ENCODE peak calls at places on chromosome X, in four cellular contexts. B is cardiac fibroblast, R is sigmoid colon, J is HCT116. X is an unnamed sample.

GRCh38 chrX:146224442-146224841 is 406.8 kb downstream of the SLITRK2 start:
- DNase-seq in B (no peak), R (no peak), J (no peak), X (no peak)

GRCh38 chrX:24221872-24222271 is 72.3 kb downstream of the ZFX start:
- DNase-seq in J (no peak), B (no peak), R (no peak), X (no peak)

GRCh38 chrX:43682726-43683125 is 26.6 kb downstream of the MAOA start:
- DNase-seq in J (no peak), B (no peak), R (no peak), X (no peak)

GRCh38 chrX:151966236-151966635 is 8.2 kb downstream of the GABRE start:
- DNase-seq in R (no peak), B (no peak), J (no peak), X (no peak)

GRCh38 chrX:75365243-75365975 is 91.5 kb downstream of the UPRT start:
- DNase-seq in J (no peak), B (peak; percentile 1), R (no peak), X (no peak)

GRCh38 chrX:126272795-126273497 is 106.9 kb upstream of the DCAF12L2 start:
- DNase-seq in J (no peak), B (no peak), R (no peak), X (no peak)

GRCh38 chrX:11319689-11320302 is 26.6 kb downstream of the AMELX start:
- DNase-seq in B (peak; percentile 12), R (no peak), J (no peak), X (no peak)

GRCh38 chrX:109384569-109385174 is 97.2 kb downstream of the GUCY2F start:
- DNase-seq in B (peak; percentile 54), J (no peak), R (no peak), X (peak; percentile 5)

GRCh38 chrX:24145340-24146186 is 4.0 kb upstream of the ZFX start:
- DNase-seq in J (no peak), R (no peak), B (peak; percentile 69), X (peak; percentile 53)

GRCh38 chrX:45765726-45766125 is 565.0 kb upstream of the DIPK2B start:
- DNase-seq in J (no peak), B (peak; percentile 22), R (no peak), X (no peak)

GRCh38 chrX:44903107-44903506 is 30.1 kb downstream of the KDM6A start:
- DNase-seq in R (no peak), B (peak; percentile 81), J (peak; percentile 33), X (peak; percentile 4)

GRCh38 chrX:56232221-56233082 is at the start of gene KLF8:
- DNase-seq in R (peak; percentile 76), B (peak; percentile 14), J (peak; percentile 8), X (no peak)

GRCh38 chrX:119481218-119481875 is 13.1 kb downstream of the SLC25A5 start:
- DNase-seq in R (peak; percentile 2), B (no peak), J (no peak), X (no peak)

GRCh38 chrX:103513476-103514108 is 5.7 kb downstream of the RAB40A start:
- DNase-seq in J (no peak), B (peak; percentile 63), R (no peak), X (no peak)

GRCh38 chrX:8868070-8868795 is 67.0 kb upstream of the FAM9A start:
- DNase-seq in B (peak; percentile 75), J (no peak), R (no peak), X (no peak)

GRCh38 chrX:126237524-126237923 is 71.4 kb upstream of the DCAF12L2 start:
- DNase-seq in J (no peak), R (no peak), B (no peak), X (no peak)

GRCh38 chrX:10922158-10922557 is 189.0 kb upstream of the HCCS start:
- DNase-seq in J (no peak), R (no peak), B (peak; percentile 85), X (peak; percentile 53)

GRCh38 chrX:142616636-142617035 is 409.1 kb upstream of the SPANXN4 start:
- DNase-seq in J (no peak), R (no peak), B (no peak), X (no peak)

GRCh38 chrX:115264009-115264408 is 25.5 kb upstream of the LUZP4 start:
- DNase-seq in B (no peak), J (no peak), R (no peak), X (no peak)

GRCh38 chrX:79365591-79365990 is 1.5 kb downstream of the ITM2A start:
- DNase-seq in B (no peak), R (no peak), J (no peak), X (no peak)

GRCh38 chrX:79369871-79370270 is 2.7 kb upstream of the ITM2A start:
- DNase-seq in J (no peak), R (no peak), B (no peak), X (no peak)

GRCh38 chrX:79366888-79367749 is at the start of gene ITM2A:
- DNase-seq in B (peak; percentile 2), R (peak; percentile 61), J (no peak), X (no peak)

GRCh38 chrX:79366556-79366887 is 612 bp downstream of the ITM2A start:
- DNase-seq in J (no peak), B (no peak), R (no peak), X (no peak)

GRCh38 chrX:79367907-79368306 is 773 bp upstream of the ITM2A start:
- DNase-seq in B (no peak), R (no peak), J (no peak), X (no peak)
- H3K4me3 ChIP-seq in B (no peak overlapping the region), R (no peak overlapping the region), J (no peak overlapping the region), X (no peak overlapping the region)

GRCh38 chrX:72392816-72393800 is 87.4 kb upstream of the CITED1 start:
- DNase-seq in B (no peak), R (no peak), J (no peak), X (no peak)

GRCh38 chrX:72394518-72395163 is 88.9 kb upstream of the CITED1 start:
- DNase-seq in B (peak; percentile 38), R (no peak), J (no peak), X (peak; percentile 24)

GRCh38 chrX:72393836-72394517 is 88.3 kb upstream of the CITED1 start:
- DNase-seq in B (no peak), R (no peak), J (no peak), X (peak; percentile 38)

GRCh38 chrX:72395252-72395651 is 89.5 kb upstream of the CITED1 start:
- DNase-seq in J (no peak), R (no peak), B (no peak), X (no peak)

GRCh38 chrX:72392042-72392441 is 86.3 kb upstream of the CITED1 start:
- DNase-seq in B (no peak), R (no peak), J (no peak), X (no peak)
- TF ChIP-seq CTCF in B (no peak), R (no peak), J (no peak), X (no peak)

GRCh38 chrX:74297766-74298165 is 6.2 kb upstream of the ZCCHC13 start:
- DNase-seq in J (no peak), B (no peak), R (no peak), X (no peak)

GRCh38 chrX:74304016-74304415 is at the start of gene ZCCHC13:
- DNase-seq in B (no peak), R (no peak), J (no peak), X (no peak)

GRCh38 chrX:74295102-74295501 is 8.9 kb upstream of the ZCCHC13 start:
- DNase-seq in B (no peak), J (no peak), R (no peak), X (no peak)

GRCh38 chrX:74300869-74301268 is 3.1 kb upstream of the ZCCHC13 start:
- DNase-seq in B (no peak), J (no peak), R (no peak), X (no peak)
- H3K4me3 ChIP-seq in B (no peak overlapping the region), J (no peak overlapping the region), R (no peak overlapping the region), X (no peak overlapping the region)

DNA sequence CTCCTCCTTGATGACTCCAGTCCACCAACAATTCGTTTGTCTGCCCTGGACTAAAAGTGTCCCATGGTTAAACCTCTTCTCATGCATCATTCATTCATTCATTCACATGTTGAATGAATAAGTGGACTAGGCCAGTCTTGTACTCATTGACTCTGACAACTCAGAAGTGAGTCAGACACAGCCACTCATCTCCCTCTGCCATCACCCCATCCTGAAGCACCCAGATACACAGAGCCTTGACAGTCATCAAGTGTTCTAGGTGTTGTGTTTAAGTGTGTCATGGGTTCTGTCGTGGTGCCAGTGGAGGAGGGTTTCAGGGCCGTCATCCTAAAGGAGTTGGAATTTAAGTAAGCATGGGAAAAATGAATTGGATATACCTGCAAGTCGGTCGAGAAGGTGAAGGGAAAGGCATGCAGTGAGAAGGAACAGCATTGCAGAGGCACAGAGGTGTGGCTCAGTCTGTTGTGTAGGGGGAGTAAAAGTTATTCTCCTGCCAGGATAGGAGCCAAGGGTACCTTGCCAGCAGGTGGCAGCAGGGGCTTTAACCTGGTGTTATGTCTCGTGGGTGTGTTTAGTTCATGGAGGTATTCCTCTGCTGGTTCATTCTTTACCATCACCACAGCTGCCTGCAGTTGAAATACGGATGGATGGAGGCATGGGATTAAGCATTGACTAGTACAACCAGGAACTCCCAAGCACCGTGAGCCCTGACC is 18.3 kb downstream of the MAGED2 start:
- DNase-seq in B (peak; percentile 6), J (no peak), R (no peak), X (no peak)
- TF ChIP-seq CTCF in B (no peak), J (peak; percentile 28), R (no peak), X (no peak)